ENCODE peak calls at places on chromosomes 3 and 15, in five cellular contexts. K, W, H, S and E are unnamed samples.

GRCh38 chr15:43329222-43329959 is 982 bp downstream of the LCMT2 start:
- DNase-seq in K (peak), W (no peak), H (peak), S (no peak), E (peak)

GRCh38 chr3:153783106-153783505 is 338.1 kb upstream of the ARHGEF26 start:
- DNase-seq in K (no peak), W (no peak), H (peak), S (no peak), E (no peak)

GRCh38 chr3:186254676-186255665 is 107.1 kb downstream of the DGKG start:
- DNase-seq in K (no peak), W (no peak), H (no peak), S (no peak), E (no peak)

GRCh38 chr3:119098620-119099222 is 47.2 kb upstream of the TEX55 start:
- DNase-seq in K (no peak), W (no peak), H (no peak), S (peak), E (peak)

GRCh38 chr3:32577621-32578556 is 7.2 kb upstream of the DYNC1LI1 start:
- DNase-seq in K (no peak), W (no peak), H (no peak), S (no peak), E (no peak)

GRCh38 chr15:52082197-52083036 is 30.2 kb downstream of the BCL2L10 start:
- DNase-seq in K (no peak), W (no peak), H (no peak), S (no peak), E (no peak)

GRCh38 chr3:126083511-126083912 is 412 bp downstream of the SLC41A3 start:
- DNase-seq in K (peak), W (peak), H (no peak), S (peak), E (peak)

GRCh38 chr3:42397644-42398043 is 12.8 kb downstream of the LYZL4 start:
- DNase-seq in K (no peak), W (no peak), H (no peak), S (no peak), E (no peak)

GRCh38 chr3:17070560-17070959 is 185.8 kb downstream of the PLCL2 start:
- DNase-seq in K (peak), W (peak), H (no peak), S (no peak), E (no peak)

GRCh38 chr3:58063424-58063823 is 55.2 kb downstream of the FLNB start:
- DNase-seq in K (peak), W (no peak), H (peak), S (peak), E (no peak)
- H3K27ac ChIP-seq in K (peak), W (peak), H (peak), S (no peak), E (peak)

GRCh38 chr3:142210608-142211007 is 14.8 kb downstream of the GK5 start:
- DNase-seq in K (no peak), W (no peak), H (no peak), S (no peak), E (no peak)
- TF ChIP-seq CTCF in K (no peak), W (no peak), H (no peak), S (peak), E (no peak)

GRCh38 chr3:165607221-165607620 is 230.0 kb downstream of the BCHE start:
- DNase-seq in K (no peak), W (no peak), H (no peak), S (no peak), E (no peak)
- H3K27ac ChIP-seq in K (no peak), W (no peak), H (no peak), S (no peak), E (no peak)

GRCh38 chr15:78831229-78832207 is 20.3 kb upstream of the ADAMTS7 start:
- DNase-seq in K (no peak), W (no peak), H (no peak), S (no peak), E (no peak)
- TF ChIP-seq CTCF in K (no peak), W (no peak), H (no peak), S (no peak), E (no peak)

GRCh38 chr3:178369006-178369405 is 167.2 kb upstream of the KCNMB2 start:
- DNase-seq in K (no peak), W (no peak), H (no peak), S (no peak), E (no peak)
- H3K27ac ChIP-seq in K (no peak), W (no peak), H (peak), S (no peak), E (no peak)

GRCh38 chr3:191244242-191244867 is 45.3 kb downstream of the OSTN start:
- DNase-seq in K (no peak), W (no peak), H (no peak), S (no peak), E (peak)
- TF ChIP-seq CTCF in K (peak), W (peak), H (peak), S (peak), E (peak)

GRCh38 chr3:24388159-24388558 is 106.5 kb downstream of the THRB start:
- DNase-seq in K (no peak), W (no peak), H (no peak), S (no peak), E (no peak)

GRCh38 chr3:24389108-24390090 is 105.3 kb downstream of the THRB start:
- DNase-seq in K (peak), W (no peak), H (no peak), S (peak), E (no peak)

GRCh38 chr3:24387000-24387399 is 107.7 kb downstream of the THRB start:
- DNase-seq in K (no peak), W (no peak), H (no peak), S (peak), E (no peak)

GRCh38 chr3:24387493-24387892 is 107.2 kb downstream of the THRB start:
- DNase-seq in K (no peak), W (no peak), H (no peak), S (peak), E (no peak)

GRCh38 chr3:24388611-24389010 is 106.0 kb downstream of the THRB start:
- DNase-seq in K (no peak), W (no peak), H (no peak), S (peak), E (no peak)
- H3K27ac ChIP-seq in K (peak), W (no peak), H (peak), S (no peak), E (no peak)

DNA sequence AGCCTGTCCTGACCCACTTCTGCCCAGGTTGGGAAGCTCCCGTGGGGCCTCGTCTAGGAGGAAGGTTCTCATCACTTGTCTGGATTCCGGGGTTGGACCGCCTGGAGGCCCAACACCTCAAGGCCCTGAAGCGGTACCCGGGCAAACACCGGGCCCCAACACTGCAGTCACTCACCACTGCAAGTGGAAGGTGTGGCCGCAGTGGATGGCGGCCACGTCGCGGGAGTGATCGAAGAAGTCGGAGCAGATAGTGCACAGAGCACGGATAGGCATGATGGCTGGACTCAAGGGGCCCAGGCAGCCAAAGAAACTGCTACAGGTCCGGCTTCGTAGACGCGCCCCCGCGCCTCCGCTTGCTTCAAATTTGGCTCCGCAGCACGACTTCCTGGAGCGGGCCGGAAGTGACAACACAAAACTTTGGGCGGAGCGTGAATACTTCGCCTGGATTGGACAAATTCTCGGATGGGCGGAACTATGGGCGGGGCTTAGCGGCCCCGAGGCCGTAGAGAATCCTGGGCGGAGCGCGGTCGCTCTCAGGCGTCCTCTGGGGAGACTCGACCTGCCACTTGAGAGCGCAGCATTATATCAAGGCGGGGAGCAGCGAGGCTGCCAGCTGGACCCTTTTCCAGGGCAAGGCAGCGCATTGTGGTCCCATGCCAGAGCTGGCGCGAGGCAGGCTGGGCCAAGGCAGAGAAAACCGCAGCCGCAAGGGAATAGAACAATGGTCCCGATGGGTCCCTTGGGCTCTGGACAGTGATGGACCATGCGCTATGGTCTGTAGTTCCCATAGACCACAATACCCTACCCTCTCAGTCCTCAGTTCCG is at the start of gene TRAIP:
- DNase-seq in K (peak), W (peak), H (peak), S (peak), E (peak)
- TF ChIP-seq CTCF in K (no peak), W (peak), H (no peak), S (no peak), E (no peak)

GRCh38 chr3:101898062-101898461 is 48.7 kb downstream of the NFKBIZ start:
- DNase-seq in K (no peak), W (no peak), H (no peak), S (no peak), E (no peak)
- H3K27ac ChIP-seq in K (no peak), W (no peak), H (no peak), S (no peak), E (no peak)

GRCh38 chr3:129560931-129561594 is 18.1 kb downstream of the H1-8 start:
- DNase-seq in K (peak), W (peak), H (peak), S (no peak), E (no peak)

GRCh38 chr3:129561619-129562248 is 18.8 kb downstream of the H1-8 start:
- DNase-seq in K (no peak), W (no peak), H (no peak), S (no peak), E (no peak)

GRCh38 chr3:129558772-129559564 is 16.0 kb downstream of the H1-8 start:
- DNase-seq in K (no peak), W (no peak), H (no peak), S (no peak), E (no peak)

GRCh38 chr3:129559565-129560079 is 16.6 kb downstream of the H1-8 start:
- DNase-seq in K (no peak), W (no peak), H (no peak), S (no peak), E (no peak)

DNA sequence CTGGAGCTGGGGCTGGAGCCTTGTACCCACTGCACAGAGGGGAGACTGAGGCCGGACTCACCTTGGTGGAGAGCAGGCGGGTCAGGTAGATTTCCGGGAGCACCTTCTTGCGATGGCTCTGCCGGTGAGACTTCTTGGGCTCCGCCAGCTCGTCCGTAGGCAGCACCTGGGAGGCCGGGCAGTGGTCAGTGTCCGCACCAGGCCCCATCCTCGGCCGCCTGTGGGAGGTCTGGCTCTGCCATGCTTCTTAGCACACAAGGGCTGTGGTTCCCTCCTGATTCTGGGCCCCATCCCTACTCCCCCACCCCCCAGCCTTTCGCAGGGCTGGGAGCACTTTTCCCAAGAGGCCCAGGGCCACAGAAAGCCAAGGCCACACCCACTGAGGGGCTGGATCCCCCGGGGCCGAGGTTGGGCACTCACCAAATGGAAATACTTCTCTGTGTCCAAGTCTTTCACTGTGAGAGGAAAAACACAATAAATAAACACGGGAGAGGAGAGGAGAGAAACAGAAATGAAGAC is 17.4 kb downstream of the H1-8 start:
- DNase-seq in K (no peak), W (peak), H (no peak), S (no peak), E (no peak)
- TF ChIP-seq CTCF in K (no peak), W (no peak), H (no peak), S (no peak), E (no peak)